ENCODE peak calls at places on chromosome 20, in eight cellular contexts. B, Z, V, A, O, E, R and T are unnamed samples.

GRCh38 chr20:33232486-33233072 is 3.2 kb upstream of the BPIFA1 start:
- DNase-seq in B (no peak), Z (no peak), V (no peak), A (peak; percentile 95), O (no peak), E (no peak), R (peak; percentile 1), T (no peak)

GRCh38 chr20:58721951-58722371 is 29.4 kb downstream of the NPEPL1 start:
- DNase-seq in B (no peak), Z (no peak), V (no peak), A (no peak), O (no peak), E (no peak), R (no peak), T (no peak)

GRCh38 chr20:62936996-62937352 is 973 bp upstream of the GID8 start:
- DNase-seq in B (peak; percentile 61), Z (no peak), V (no peak), A (no peak), O (no peak), E (no peak), R (peak; percentile 65), T (no peak)

GRCh38 chr20:10670521-10671220 is 3.1 kb downstream of the JAG1 start:
- DNase-seq in B (peak; percentile 56), Z (no peak), V (no peak), A (no peak), O (no peak), E (no peak), R (peak; percentile 69), T (no peak)

GRCh38 chr20:37335642-37336368 is 10.1 kb upstream of the SRC start:
- DNase-seq in B (no peak), Z (no peak), V (no peak), A (no peak), O (no peak), E (no peak), R (no peak), T (no peak)

GRCh38 chr20:33793011-33793931 is 17.9 kb upstream of the CHMP4B start:
- DNase-seq in B (peak; percentile 72), Z (no peak), V (no peak), A (no peak), O (no peak), E (no peak), R (peak; percentile 48), T (no peak)

GRCh38 chr20:43749734-43750294 is 23.0 kb upstream of the GTSF1L start:
- DNase-seq in B (peak; percentile 40), Z (peak; percentile 58), V (peak; percentile 72), A (peak; percentile 24), O (peak; percentile 92), E (peak; percentile 83), R (no peak), T (peak; percentile 27)

GRCh38 chr20:57395111-57395959 is 4.1 kb downstream of the RBM38 start:
- DNase-seq in B (peak; percentile 83), Z (no peak), V (no peak), A (no peak), O (no peak), E (no peak), R (peak; percentile 68), T (no peak)

GRCh38 chr20:64203037-64203777 is 39.0 kb downstream of the MYT1 start:
- DNase-seq in B (no peak), Z (no peak), V (no peak), A (no peak), O (no peak), E (no peak), R (no peak), T (no peak)

GRCh38 chr20:34824026-34824860 is 1.2 kb downstream of the NCOA6 start:
- DNase-seq in B (peak; percentile 48), Z (peak; percentile 53), V (peak; percentile 54), A (peak; percentile 68), O (peak; percentile 60), E (peak; percentile 53), R (peak; percentile 80), T (peak; percentile 46)

GRCh38 chr20:36333841-36334240 is 27.7 kb downstream of the DLGAP4 start:
- DNase-seq in B (no peak), Z (no peak), V (no peak), A (no peak), O (no peak), E (no peak), R (no peak), T (no peak)

GRCh38 chr20:64049060-64049886 is at the start of gene SOX18:
- DNase-seq in B (peak; percentile 18), Z (no peak), V (no peak), A (no peak), O (peak; percentile 56), E (no peak), R (no peak), T (no peak)

GRCh38 chr20:39117486-39117885 is 155.3 kb downstream of the DHX35 start:
- DNase-seq in B (peak; percentile 32), Z (no peak), V (no peak), A (peak; percentile 33), O (no peak), E (no peak), R (peak; percentile 72), T (no peak)

GRCh38 chr20:3744806-3745685 is 12.6 kb downstream of the HSPA12B start:
- DNase-seq in B (no peak), Z (peak; percentile 61), V (peak; percentile 72), A (peak; percentile 74), O (peak; percentile 98), E (peak; percentile 45), R (no peak), T (peak; percentile 78)

GRCh38 chr20:41643504-41643938 is 25.3 kb upstream of the CHD6 start:
- DNase-seq in B (peak; percentile 94), Z (no peak), V (no peak), A (peak; percentile 89), O (no peak), E (no peak), R (peak; percentile 57), T (no peak)

GRCh38 chr20:58306421-58307261 is 2.9 kb upstream of the RAB22A start:
- DNase-seq in B (peak; percentile 23), Z (peak; percentile 59), V (peak; percentile 71), A (peak; percentile 18), O (no peak), E (peak; percentile 81), R (peak; percentile 98), T (peak; percentile 24)

GRCh38 chr20:25149986-25150385 is 45.5 kb upstream of the ENTPD6 start:
- DNase-seq in B (no peak), Z (no peak), V (no peak), A (no peak), O (no peak), E (no peak), R (no peak), T (no peak)

GRCh38 chr20:23446505-23446904 is 6.2 kb downstream of the CST11 start:
- DNase-seq in B (peak; percentile 47), Z (no peak), V (no peak), A (peak; percentile 20), O (peak; percentile 59), E (no peak), R (peak; percentile 75), T (no peak)